ENCODE peak calls at places on chromosomes 1 and 21, in four cellular contexts. A is GM12878, H is H1, K is HepG2. Q is an unnamed sample.

GRCh38 chr1:112219267-112219666 is 176.7 kb upstream of the CTTNBP2NL start:
- DNase-seq in H (no peak), K (no peak), A (no peak), Q (no peak)

GRCh38 chr1:174818951-174819350 is 180.8 kb upstream of the CACYBP start:
- DNase-seq in A (no peak), K (no peak), H (no peak), Q (no peak)

GRCh38 chr1:31421404-31422040 is 8.5 kb downstream of the SERINC2 start:
- DNase-seq in K (no peak), A (no peak), H (peak), Q (peak)

GRCh38 chr1:110309768-110310167 is 29.4 kb upstream of the RBM15 start:
- DNase-seq in K (no peak), A (no peak), H (no peak), Q (no peak)

GRCh38 chr21:42208801-42209490 is 10.0 kb upstream of the ABCG1 start:
- DNase-seq in H (no peak), A (no peak), K (no peak), Q (peak)

GRCh38 chr1:100539836-100540536 is 2.0 kb downstream of the GPR88 start:
- DNase-seq in H (peak), A (no peak), K (no peak), Q (no peak)

GRCh38 chr1:103497404-103497803 is 28.1 kb upstream of the RNPC3 start:
- DNase-seq in A (no peak), K (no peak), H (no peak), Q (no peak)

GRCh38 chr1:66271904-66272254 is 262.1 kb upstream of the SGIP1 start:
- DNase-seq in K (no peak), H (no peak), A (no peak), Q (no peak)

GRCh38 chr1:228264100-228264816 is 56.4 kb downstream of the OBSCN start:
- DNase-seq in H (peak), A (no peak), K (no peak), Q (no peak)

GRCh38 chr21:43287974-43288755 is 119.4 kb downstream of the CRYAA start:
- DNase-seq in A (no peak), K (peak), H (no peak), Q (no peak)

GRCh38 chr1:59422921-59423575 is 126.2 kb downstream of the FGGY start:
- DNase-seq in A (no peak), H (no peak), K (peak), Q (no peak)

GRCh38 chr1:166813508-166814223 is 25.6 kb upstream of the POGK start:
- DNase-seq in H (no peak), K (no peak), A (no peak), Q (no peak)

GRCh38 chr1:27602510-27603319 is 1.2 kb downstream of the AHDC1 start:
- DNase-seq in K (no peak), H (peak), A (no peak), Q (no peak)

GRCh38 chr1:27760411-27760810 is 12.6 kb upstream of the STX12 start:
- DNase-seq in A (no peak), K (no peak), H (no peak), Q (no peak)

GRCh38 chr1:6259491-6260362 is 1.2 kb downstream of the GPR153 start:
- DNase-seq in A (no peak), H (peak), K (peak), Q (no peak)

GRCh38 chr1:203153051-203153988 is 22.3 kb downstream of the MYBPH start:
- DNase-seq in K (no peak), H (no peak), A (no peak), Q (no peak)

GRCh38 chr1:156958247-156958714 is 37.8 kb downstream of the LRRC71 start:
- DNase-seq in K (no peak), H (no peak), A (no peak), Q (no peak)

GRCh38 chr1:64396817-64397216 is 73.1 kb upstream of the CACHD1 start:
- DNase-seq in A (no peak), K (no peak), H (no peak), Q (peak)

GRCh38 chr1:151372411-151372934 is at the start of gene SELENBP1:
- DNase-seq in A (no peak), H (peak), K (peak), Q (peak)

GRCh38 chr1:223765036-223765718 is 52.8 kb downstream of the CAPN2 start:
- DNase-seq in A (no peak), K (peak), H (no peak), Q (no peak)

DNA sequence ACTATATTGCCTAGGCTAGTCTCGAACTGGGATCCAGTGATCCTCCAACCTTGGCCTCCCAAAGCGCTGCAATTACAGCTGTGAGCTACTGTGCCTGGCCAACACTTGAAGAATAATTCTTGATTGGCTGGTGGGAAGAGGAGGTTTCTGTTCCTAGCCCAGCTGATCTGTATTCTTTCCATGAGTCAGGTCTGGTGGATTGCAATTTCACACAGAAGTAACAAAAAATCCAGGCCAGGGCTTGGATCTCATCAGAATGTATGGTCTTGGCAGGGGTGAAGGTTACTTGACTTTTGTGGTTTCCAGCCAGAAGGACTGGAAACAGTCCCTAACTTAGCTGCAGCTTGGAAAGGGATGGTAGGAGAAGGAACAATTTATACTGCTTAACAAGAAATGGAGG is 5.1 kb upstream of the HP1BP3 start:
- DNase-seq in H (no peak), K (no peak), A (no peak), Q (no peak)
- H3K9ac ChIP-seq in H (no peak), K (no peak), A (no peak), Q (no peak)

GRCh38 chr1:248906741-248907661 is 966 bp downstream of the PGBD2 start:
- DNase-seq in A (no peak), K (peak), H (no peak), Q (no peak)
- TF ChIP-seq ZNF274 in A (no peak), K (no peak), H (no peak), Q (no peak)

GRCh38 chr1:200372095-200372884 is 37.5 kb downstream of the ZNF281 start:
- DNase-seq in A (no peak), H (peak), K (peak), Q (no peak)
- TF ChIP-seq SUZ12 in A (no peak), H (no peak), K (no peak), Q (no peak)

DNA sequence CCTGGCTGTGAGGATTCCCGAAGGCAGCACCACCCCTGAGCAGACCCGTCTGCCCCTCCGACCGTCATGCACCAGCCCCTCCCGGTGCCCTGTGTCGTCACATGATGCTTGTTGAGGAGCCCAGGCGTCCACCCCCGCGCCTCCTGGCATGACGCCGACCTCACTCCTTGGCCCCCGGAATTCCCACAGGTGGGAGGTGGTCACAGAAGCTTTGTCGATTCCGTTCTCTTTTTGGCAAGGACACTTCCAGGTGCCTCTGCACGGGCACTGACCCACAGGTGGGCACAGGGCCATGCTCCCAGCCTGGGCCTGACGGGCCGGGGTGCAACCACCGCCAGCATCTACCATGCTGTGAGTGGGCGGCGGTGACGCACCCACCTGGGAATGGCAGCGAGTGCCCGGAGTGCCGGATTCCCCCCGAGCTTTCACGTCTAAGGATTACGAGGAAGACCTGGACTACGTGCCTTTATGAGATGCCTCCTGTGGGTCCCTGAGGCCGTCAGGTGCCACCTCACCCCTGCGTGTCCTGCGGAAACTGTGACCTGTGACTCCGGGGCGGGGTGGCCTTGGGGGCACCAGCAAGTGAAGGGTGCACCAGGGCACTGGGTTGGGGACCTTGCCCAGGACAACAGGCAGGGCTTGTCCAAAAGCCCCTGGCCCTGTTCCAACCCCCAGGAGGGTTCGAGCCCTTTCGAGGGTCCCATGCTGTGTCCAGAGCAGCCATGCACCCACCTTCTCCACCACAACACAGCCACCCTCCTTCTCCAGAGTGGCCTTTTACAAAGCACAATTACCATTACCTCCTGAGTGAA is 31.4 kb upstream of the COL6A1 start:
- DNase-seq in A (no peak), H (no peak), K (no peak), Q (no peak)
- H3K9ac ChIP-seq in A (no peak), H (no peak), K (no peak), Q (no peak)

DNA sequence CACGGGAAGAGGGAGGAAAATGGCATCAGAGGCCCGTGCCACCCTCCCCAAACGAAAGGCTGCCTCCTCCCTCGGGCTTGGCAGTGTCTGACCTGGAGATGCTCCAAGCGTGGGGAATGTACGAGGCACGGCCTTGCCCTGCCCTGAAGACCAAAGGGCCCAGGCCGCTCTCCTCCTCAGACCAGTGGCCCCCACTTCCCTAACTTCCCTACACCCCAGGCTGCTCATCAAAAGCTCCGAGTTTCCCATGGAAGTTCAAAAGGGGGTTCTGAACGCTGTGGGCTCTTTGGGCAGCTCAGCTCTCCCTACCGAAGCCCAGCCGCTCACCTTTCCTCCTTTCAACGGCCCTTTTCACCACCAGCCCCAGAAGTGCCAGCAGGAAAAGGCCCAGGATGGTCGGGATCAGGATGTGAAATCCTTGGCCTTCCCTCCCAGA is 11.8 kb downstream of the FCMR start:
- DNase-seq in A (no peak), H (peak), K (no peak), Q (no peak)
- TF ChIP-seq ZNF274 in A (no peak), H (no peak), K (no peak), Q (no peak)

GRCh38 chr1:14522331-14523241 is 75.9 kb upstream of the KAZN start:
- DNase-seq in K (no peak), H (no peak), A (no peak), Q (no peak)
- TF ChIP-seq SUZ12 in K (no peak), H (no peak), A (no peak), Q (no peak)

Q was measured in NT2/D1.